ENCODE peak calls at places on chromosome 20, in six cellular contexts. S, U, R, H, O and G are unnamed samples.

GRCh38 chr20:39338977-39339376 is 376.8 kb downstream of the DHX35 start:
- DNase-seq in U (peak; percentile 26), R (no peak), O (no peak), S (peak; percentile 15), H (no peak), G (no peak)

GRCh38 chr20:33104336-33104735 is 24.9 kb downstream of the BPIFB4 start:
- DNase-seq in R (no peak), U (no peak), O (no peak), H (no peak), S (no peak), G (no peak)

GRCh38 chr20:6708010-6708409 is 59.5 kb upstream of the BMP2 start:
- DNase-seq in U (no peak), H (peak; percentile 67), R (peak; percentile 24), S (peak; percentile 65), O (no peak), G (peak; percentile 73)

GRCh38 chr20:47361268-47361665 is 4.8 kb upstream of the ZMYND8 start:
- DNase-seq in U (no peak), O (no peak), H (no peak), S (no peak), R (no peak), G (no peak)

GRCh38 chr20:6703047-6703446 is 64.4 kb upstream of the BMP2 start:
- DNase-seq in H (no peak), R (no peak), S (no peak), U (no peak), O (no peak), G (no peak)

GRCh38 chr20:44051661-44052000 is 135.4 kb downstream of the JPH2 start:
- DNase-seq in U (no peak), O (no peak), R (no peak), S (no peak), H (no peak), G (no peak)

GRCh38 chr20:54844346-54844745 is 369.0 kb downstream of the DOK5 start:
- DNase-seq in U (no peak), O (no peak), R (no peak), S (no peak), H (no peak), G (no peak)

GRCh38 chr20:2558581-2559301 is 22.4 kb downstream of the TMC2 start:
- DNase-seq in O (peak; percentile 82), U (peak; percentile 46), R (peak; percentile 11), H (no peak), S (no peak), G (no peak)

GRCh38 chr20:47970282-47970903 is 185.1 kb upstream of the SULF2 start:
- DNase-seq in H (no peak), S (no peak), O (no peak), R (no peak), U (no peak), G (no peak)

GRCh38 chr20:15155848-15156401 is 818.5 kb upstream of the FLRT3 start:
- DNase-seq in H (no peak), R (no peak), S (no peak), U (no peak), O (no peak), G (no peak)

GRCh38 chr20:38919683-38920082 is 6.5 kb upstream of the FAM83D start:
- DNase-seq in R (no peak), S (no peak), O (no peak), H (no peak), U (no peak), G (no peak)

GRCh38 chr20:18052856-18053255 is 4.9 kb downstream of the OVOL2 start:
- DNase-seq in U (no peak), S (no peak), H (no peak), R (no peak), O (no peak), G (no peak)

GRCh38 chr20:12928755-12929401 is 79.9 kb upstream of the SPTLC3 start:
- DNase-seq in U (no peak), O (no peak), S (no peak), H (peak; percentile 42), R (peak; percentile 43), G (no peak)

GRCh38 chr20:36319356-36320260 is 13.5 kb downstream of the DLGAP4 start:
- DNase-seq in U (no peak), H (no peak), O (peak; percentile 66), S (no peak), R (no peak), G (no peak)

GRCh38 chr20:4681971-4682370 is 39.7 kb upstream of the PRND start:
- DNase-seq in U (no peak), S (no peak), R (peak; percentile 74), O (no peak), H (peak; percentile 61), G (no peak)

GRCh38 chr20:42795399-42795798 is 394.3 kb downstream of the PTPRT start:
- DNase-seq in U (no peak), H (no peak), O (no peak), S (no peak), R (no peak), G (no peak)

GRCh38 chr20:43942661-43943285 is 28.1 kb downstream of the TOX2 start:
- DNase-seq in R (peak; percentile 83), S (no peak), H (no peak), O (no peak), U (no peak), G (no peak)

GRCh38 chr20:1302578-1303541 is 26.1 kb downstream of the SDCBP2 start:
- DNase-seq in H (no peak), R (no peak), O (no peak), S (no peak), U (no peak), G (no peak)

GRCh38 chr20:46221271-46221670 is 87.0 kb downstream of the CDH22 start:
- DNase-seq in S (no peak), U (no peak), R (no peak), O (no peak), H (no peak), G (no peak)

GRCh38 chr20:51660741-51661608 is 107.2 kb downstream of the ATP9A start:
- DNase-seq in R (peak; percentile 77), O (no peak), S (no peak), H (peak; percentile 68), U (no peak), G (no peak)

GRCh38 chr20:36624068-36624813 is 18.7 kb downstream of the RAB5IF start:
- DNase-seq in U (no peak), R (no peak), O (peak; percentile 60), S (no peak), H (no peak), G (no peak)

GRCh38 chr20:9211016-9211760 is 142.3 kb downstream of the PLCB4 start:
- DNase-seq in R (no peak), S (no peak), O (no peak), U (no peak), H (no peak), G (no peak)

GRCh38 chr20:64164123-64164836 is at the start of gene MYT1:
- DNase-seq in S (no peak), H (no peak), U (no peak), O (no peak), R (no peak), G (no peak)

GRCh38 chr20:953742-954141 is 37.6 kb upstream of the ANGPT4 start:
- DNase-seq in H (no peak), R (peak; percentile 50), S (no peak), U (peak; percentile 25), O (peak; percentile 60), G (no peak)

GRCh38 chr20:24658920-24659660 is 189.7 kb downstream of the SYNDIG1 start:
- DNase-seq in H (no peak), O (no peak), U (no peak), R (no peak), S (peak; percentile 33), G (no peak)

GRCh38 chr20:48246391-48246790 is 461.1 kb upstream of the SULF2 start:
- DNase-seq in O (no peak), S (no peak), H (no peak), R (no peak), U (no peak), G (no peak)

GRCh38 chr20:36542019-36542488 is 735 bp downstream of the MYL9 start:
- DNase-seq in U (peak; percentile 74), H (no peak), S (no peak), O (peak; percentile 91), R (peak; percentile 76), G (no peak)

GRCh38 chr20:36632147-36632486 is 13.9 kb downstream of the SLA2 start:
- DNase-seq in H (no peak), R (no peak), O (no peak), S (no peak), U (no peak), G (no peak)

GRCh38 chr20:54716790-54717189 is 241.4 kb downstream of the DOK5 start:
- DNase-seq in H (no peak), S (no peak), U (no peak), O (no peak), R (no peak), G (no peak)

GRCh38 chr20:18978311-18978710 is 164.7 kb downstream of the SCP2D1 start:
- DNase-seq in H (no peak), O (no peak), U (no peak), R (no peak), S (no peak), G (no peak)

GRCh38 chr20:9660236-9660868 is 146.0 kb downstream of the LAMP5 start:
- DNase-seq in U (peak; percentile 25), S (no peak), H (no peak), O (peak; percentile 23), R (peak; percentile 13), G (no peak)

GRCh38 chr20:61529354-61529753 is 277.3 kb downstream of the CDH4 start:
- DNase-seq in R (no peak), U (no peak), O (no peak), S (no peak), H (no peak), G (no peak)
- H3K4me3 ChIP-seq in R (no peak overlapping the region), U (no peak overlapping the region), O (no peak overlapping the region), S (no peak overlapping the region), H (no peak overlapping the region), G (no peak overlapping the region)

GRCh38 chr20:49812463-49813304 is at the start of gene SLC9A8:
- DNase-seq in O (peak; percentile 92), U (peak; percentile 94), R (peak; percentile 90), H (no peak), S (peak; percentile 89), G (peak; percentile 90)

GRCh38 chr20:49811825-49812462 is 684 bp upstream of the SLC9A8 start:
- DNase-seq in U (peak; percentile 38), H (no peak), O (peak; percentile 30), S (no peak), R (peak; percentile 41), G (no peak)

GRCh38 chr20:49810491-49811190 is 2.0 kb upstream of the SLC9A8 start:
- DNase-seq in O (no peak), S (no peak), U (no peak), H (no peak), R (no peak), G (no peak)

GRCh38 chr20:49813305-49813974 is 812 bp downstream of the SLC9A8 start:
- DNase-seq in H (no peak), R (no peak), U (no peak), S (no peak), O (no peak), G (no peak)

GRCh38 chr20:49814057-49814675 is 1.5 kb downstream of the SLC9A8 start:
- DNase-seq in S (no peak), R (peak; percentile 50), H (no peak), U (no peak), O (no peak), G (no peak)
- H3K4me3 ChIP-seq in S (peak overlapping the region; percentile 90), R (peak overlapping the region; percentile 92), H (no peak overlapping the region), U (no peak overlapping the region), O (no peak overlapping the region), G (no peak overlapping the region)

GRCh38 chr20:58408603-58409246 is 19.7 kb downstream of the VAPB start:
- DNase-seq in O (no peak), R (no peak), H (no peak), U (no peak), S (no peak), G (no peak)
- H3K4me3 ChIP-seq in O (no peak overlapping the region), R (no peak overlapping the region), H (no peak overlapping the region), U (no peak overlapping the region), S (no peak overlapping the region), G (no peak overlapping the region)

GRCh38 chr20:3678893-3679720 is 2.7 kb downstream of the ADAM33 start:
- DNase-seq in U (no peak), S (no peak), R (peak; percentile 62), O (no peak), H (no peak), G (no peak)
- H3K4me3 ChIP-seq in U (no peak overlapping the region), S (peak overlapping the region; percentile 72), R (peak overlapping the region; percentile 81), O (no peak overlapping the region), H (no peak overlapping the region), G (no peak overlapping the region)